ENCODE peak calls at places on chromosomes 4 and X, in nine cellular contexts. One of them, this sample, is unnamed.

GRCh38 chrX:3518870-3519269 is 172.4 kb upstream of the MXRA5 start:
- DNase-seq in fibroblast of lung: peak; percentile 44
- DNase-seq in nephron progenitor cell: no peak
- DNase-seq in right lobe of liver: no peak
- DNase-seq in GM13977: no peak
- DNase-seq in cardiac muscle cell: no peak
- DNase-seq in keratinocyte: no peak
- DNase-seq in neural crest cell: no peak
- DNase-seq in tibial nerve: no peak
- DNase-seq in this sample: no peak

GRCh38 chrX:111402378-111402777 is 9.6 kb downstream of the DCX start:
- DNase-seq in fibroblast of lung: no peak
- DNase-seq in nephron progenitor cell: no peak
- DNase-seq in right lobe of liver: no peak
- DNase-seq in GM13977: no peak
- DNase-seq in cardiac muscle cell: no peak
- DNase-seq in keratinocyte: no peak
- DNase-seq in neural crest cell: no peak
- DNase-seq in tibial nerve: no peak
- DNase-seq in this sample: no peak

GRCh38 chr4:138851626-138852443 is 163.7 kb upstream of the NOCT start:
- DNase-seq in fibroblast of lung: no peak
- DNase-seq in nephron progenitor cell: no peak
- DNase-seq in right lobe of liver: no peak
- DNase-seq in GM13977: no peak
- DNase-seq in cardiac muscle cell: no peak
- DNase-seq in keratinocyte: no peak
- DNase-seq in neural crest cell: no peak
- DNase-seq in tibial nerve: no peak
- DNase-seq in this sample: no peak

GRCh38 chr4:3389186-3389878 is 52.4 kb upstream of the HGFAC start:
- DNase-seq in fibroblast of lung: no peak
- DNase-seq in nephron progenitor cell: no peak
- DNase-seq in right lobe of liver: no peak
- DNase-seq in GM13977: no peak
- DNase-seq in cardiac muscle cell: no peak
- DNase-seq in keratinocyte: no peak
- DNase-seq in neural crest cell: no peak
- DNase-seq in tibial nerve: no peak
- DNase-seq in this sample: no peak

GRCh38 chr4:140116442-140117104 is 37.4 kb downstream of the MAML3 start:
- DNase-seq in fibroblast of lung: no peak
- DNase-seq in nephron progenitor cell: no peak
- DNase-seq in right lobe of liver: no peak
- DNase-seq in GM13977: no peak
- DNase-seq in cardiac muscle cell: no peak
- DNase-seq in keratinocyte: no peak
- DNase-seq in neural crest cell: no peak
- DNase-seq in tibial nerve: no peak
- DNase-seq in this sample: no peak

GRCh38 chr4:88591787-88592599 is at the start of gene HERC3:
- DNase-seq in fibroblast of lung: peak; percentile 82
- DNase-seq in nephron progenitor cell: peak; percentile 93
- DNase-seq in right lobe of liver: peak; percentile 96
- DNase-seq in GM13977: peak; percentile 95
- DNase-seq in cardiac muscle cell: peak; percentile 94
- DNase-seq in keratinocyte: no peak
- DNase-seq in neural crest cell: peak; percentile 81
- DNase-seq in tibial nerve: peak; percentile 84
- DNase-seq in this sample: peak; percentile 70

GRCh38 chrX:3549442-3549875 is 164.0 kb downstream of the PRKX start:
- DNase-seq in fibroblast of lung: no peak
- DNase-seq in nephron progenitor cell: no peak
- DNase-seq in right lobe of liver: no peak
- DNase-seq in GM13977: no peak
- DNase-seq in cardiac muscle cell: no peak
- DNase-seq in keratinocyte: no peak
- DNase-seq in neural crest cell: peak; percentile 15
- DNase-seq in tibial nerve: no peak
- DNase-seq in this sample: no peak

GRCh38 chrX:47687249-47687648 is 28.3 kb upstream of the UXT start:
- DNase-seq in fibroblast of lung: no peak
- DNase-seq in nephron progenitor cell: no peak
- DNase-seq in right lobe of liver: no peak
- DNase-seq in GM13977: no peak
- DNase-seq in cardiac muscle cell: no peak
- DNase-seq in keratinocyte: no peak
- DNase-seq in neural crest cell: no peak
- DNase-seq in tibial nerve: no peak
- DNase-seq in this sample: no peak

GRCh38 chrX:132226169-132226568 is 6.9 kb upstream of the RAP2C start:
- DNase-seq in fibroblast of lung: peak; percentile 38
- DNase-seq in nephron progenitor cell: no peak
- DNase-seq in right lobe of liver: no peak
- DNase-seq in GM13977: no peak
- DNase-seq in cardiac muscle cell: no peak
- DNase-seq in keratinocyte: no peak
- DNase-seq in neural crest cell: no peak
- DNase-seq in tibial nerve: no peak
- DNase-seq in this sample: no peak
- TF ChIP-seq CTCF in fibroblast of lung: peak; percentile 34
- TF ChIP-seq CTCF in nephron progenitor cell: peak; percentile 49
- TF ChIP-seq CTCF in right lobe of liver: peak; percentile 38
- TF ChIP-seq CTCF in GM13977: peak; percentile 50
- TF ChIP-seq CTCF in cardiac muscle cell: peak; percentile 36
- TF ChIP-seq CTCF in keratinocyte: peak; percentile 28
- TF ChIP-seq CTCF in neural crest cell: peak; percentile 75
- TF ChIP-seq CTCF in tibial nerve: no peak
- TF ChIP-seq CTCF in this sample: peak; percentile 31

GRCh38 chr4:121693450-121693849 is 3.3 kb downstream of the ANXA5 start:
- DNase-seq in fibroblast of lung: no peak
- DNase-seq in nephron progenitor cell: no peak
- DNase-seq in right lobe of liver: no peak
- DNase-seq in GM13977: no peak
- DNase-seq in cardiac muscle cell: peak; percentile 1
- DNase-seq in keratinocyte: no peak
- DNase-seq in neural crest cell: no peak
- DNase-seq in tibial nerve: no peak
- DNase-seq in this sample: no peak

GRCh38 chr4:121697626-121698025 is 846 bp upstream of the ANXA5 start:
- DNase-seq in fibroblast of lung: no peak
- DNase-seq in nephron progenitor cell: no peak
- DNase-seq in right lobe of liver: no peak
- DNase-seq in GM13977: no peak
- DNase-seq in cardiac muscle cell: no peak
- DNase-seq in keratinocyte: no peak
- DNase-seq in neural crest cell: no peak
- DNase-seq in tibial nerve: no peak
- DNase-seq in this sample: no peak

GRCh38 chr4:121698119-121698732 is 1.4 kb upstream of the ANXA5 start:
- DNase-seq in fibroblast of lung: peak; percentile 36
- DNase-seq in nephron progenitor cell: no peak
- DNase-seq in right lobe of liver: no peak
- DNase-seq in GM13977: no peak
- DNase-seq in cardiac muscle cell: no peak
- DNase-seq in keratinocyte: no peak
- DNase-seq in neural crest cell: no peak
- DNase-seq in tibial nerve: no peak
- DNase-seq in this sample: no peak

GRCh38 chr4:121696140-121696640 is 590 bp downstream of the ANXA5 start:
- DNase-seq in fibroblast of lung: peak; percentile 87
- DNase-seq in nephron progenitor cell: peak; percentile 45
- DNase-seq in right lobe of liver: peak; percentile 82
- DNase-seq in GM13977: peak; percentile 29
- DNase-seq in cardiac muscle cell: peak; percentile 51
- DNase-seq in keratinocyte: no peak
- DNase-seq in neural crest cell: no peak
- DNase-seq in tibial nerve: peak; percentile 79
- DNase-seq in this sample: no peak

DNA sequence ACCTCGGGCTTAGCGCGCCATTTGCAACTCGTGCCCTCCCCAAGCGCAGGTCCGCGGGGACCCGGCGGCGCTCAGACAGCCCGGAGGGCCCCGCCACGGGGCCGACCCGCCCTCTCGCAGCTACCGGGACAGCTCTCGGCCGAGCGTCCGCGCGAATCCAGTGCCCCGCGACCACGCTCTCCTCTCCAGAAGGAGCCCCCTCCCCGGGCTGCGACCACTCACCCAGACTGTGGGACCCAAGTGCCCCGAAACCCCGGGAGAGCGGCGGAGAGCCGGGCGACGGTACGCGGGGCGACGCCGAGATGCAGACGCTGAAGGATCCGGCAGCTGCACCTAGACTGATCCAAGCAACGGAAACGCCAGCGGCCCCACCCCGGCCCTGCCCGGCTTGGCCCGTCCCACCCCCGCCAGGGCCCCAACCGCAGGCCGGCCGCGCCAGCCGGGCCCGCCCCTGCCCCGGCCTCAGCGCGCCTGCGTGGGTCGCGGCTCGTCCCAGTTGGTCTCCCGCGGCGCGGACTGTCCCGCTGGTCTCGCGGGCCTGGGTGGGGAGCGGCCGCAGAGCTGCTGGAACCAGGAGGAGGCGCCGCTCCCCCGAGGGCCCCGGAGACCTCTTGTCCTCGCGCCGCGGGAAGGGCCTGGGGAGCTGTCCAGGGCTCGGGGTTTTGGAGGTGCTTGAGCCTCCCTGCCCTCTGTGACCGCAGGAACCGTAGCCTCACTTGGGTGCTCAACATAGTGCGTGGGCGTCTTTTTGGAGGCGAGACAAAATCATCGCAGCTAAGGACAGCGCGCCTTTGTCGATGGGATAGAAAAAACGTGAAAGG is at the start of gene ANXA5:
- DNase-seq in fibroblast of lung: peak; percentile 88
- DNase-seq in nephron progenitor cell: peak; percentile 88
- DNase-seq in right lobe of liver: peak; percentile 92
- DNase-seq in GM13977: peak; percentile 88
- DNase-seq in cardiac muscle cell: peak; percentile 90
- DNase-seq in keratinocyte: no peak
- DNase-seq in neural crest cell: peak; percentile 66
- DNase-seq in tibial nerve: peak; percentile 68
- DNase-seq in this sample: no peak
- TF ChIP-seq CTCF in fibroblast of lung: peak; percentile 24
- TF ChIP-seq CTCF in nephron progenitor cell: no peak
- TF ChIP-seq CTCF in right lobe of liver: peak; percentile 32
- TF ChIP-seq CTCF in GM13977: peak; percentile 59
- TF ChIP-seq CTCF in cardiac muscle cell: peak; percentile 39
- TF ChIP-seq CTCF in keratinocyte: no peak
- TF ChIP-seq CTCF in neural crest cell: peak; percentile 50
- TF ChIP-seq CTCF in tibial nerve: peak; percentile 45
- TF ChIP-seq CTCF in this sample: no peak

GRCh38 chr4:76623217-76624060 is 188.4 kb downstream of the SHROOM3 start:
- DNase-seq in fibroblast of lung: no peak
- DNase-seq in nephron progenitor cell: no peak
- DNase-seq in right lobe of liver: no peak
- DNase-seq in GM13977: no peak
- DNase-seq in cardiac muscle cell: no peak
- DNase-seq in keratinocyte: no peak
- DNase-seq in neural crest cell: no peak
- DNase-seq in tibial nerve: no peak
- DNase-seq in this sample: no peak

GRCh38 chr4:76625316-76625715 is 190.3 kb downstream of the SHROOM3 start:
- DNase-seq in fibroblast of lung: no peak
- DNase-seq in nephron progenitor cell: no peak
- DNase-seq in right lobe of liver: no peak
- DNase-seq in GM13977: no peak
- DNase-seq in cardiac muscle cell: no peak
- DNase-seq in keratinocyte: no peak
- DNase-seq in neural crest cell: no peak
- DNase-seq in tibial nerve: no peak
- DNase-seq in this sample: no peak

GRCh38 chr4:76624271-76624681 is 189.2 kb downstream of the SHROOM3 start:
- DNase-seq in fibroblast of lung: peak; percentile 91
- DNase-seq in nephron progenitor cell: no peak
- DNase-seq in right lobe of liver: no peak
- DNase-seq in GM13977: no peak
- DNase-seq in cardiac muscle cell: no peak
- DNase-seq in keratinocyte: no peak
- DNase-seq in neural crest cell: peak; percentile 10
- DNase-seq in tibial nerve: peak; percentile 17
- DNase-seq in this sample: no peak

GRCh38 chr4:76630748-76631147 is 195.7 kb downstream of the SHROOM3 start:
- DNase-seq in fibroblast of lung: no peak
- DNase-seq in nephron progenitor cell: no peak
- DNase-seq in right lobe of liver: no peak
- DNase-seq in GM13977: no peak
- DNase-seq in cardiac muscle cell: no peak
- DNase-seq in keratinocyte: no peak
- DNase-seq in neural crest cell: no peak
- DNase-seq in tibial nerve: no peak
- DNase-seq in this sample: no peak

DNA sequence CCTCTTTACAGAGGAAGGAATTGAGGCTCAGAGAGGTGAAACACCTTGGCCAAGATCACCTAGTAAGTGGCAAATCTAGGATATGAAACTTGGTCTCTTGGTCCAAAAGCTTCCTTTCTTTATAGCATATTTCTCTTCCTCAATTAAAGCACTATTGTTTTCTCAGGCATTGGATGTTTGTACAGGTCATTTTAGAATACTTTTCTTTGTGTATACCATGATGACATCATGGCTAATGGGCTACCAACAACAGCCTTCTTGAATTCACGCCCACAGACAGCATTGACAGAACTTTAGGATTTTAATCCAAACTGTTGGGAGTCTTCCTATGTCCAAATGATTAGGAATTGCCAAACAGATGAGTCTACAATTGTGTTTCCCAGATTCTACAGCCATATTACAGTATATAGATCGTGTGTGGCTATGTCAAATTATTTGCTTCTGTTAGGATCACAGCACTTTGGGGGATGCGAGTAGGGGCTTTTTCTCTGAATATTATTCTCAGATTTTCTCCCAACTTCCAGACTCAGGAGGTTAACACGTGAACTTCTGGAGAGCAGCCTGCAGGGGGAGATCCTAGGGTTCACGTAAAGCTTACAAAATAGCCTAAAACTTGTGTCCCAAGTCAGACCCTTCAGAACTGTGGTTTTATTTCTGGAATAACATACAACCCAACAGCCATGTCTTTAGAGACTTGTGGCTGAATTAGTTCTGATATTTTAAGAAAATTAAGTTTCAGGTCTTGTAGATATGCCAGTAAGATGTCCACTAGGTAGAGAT is 191.8 kb downstream of the SHROOM3 start:
- DNase-seq in fibroblast of lung: peak; percentile 47
- DNase-seq in nephron progenitor cell: no peak
- DNase-seq in right lobe of liver: no peak
- DNase-seq in GM13977: no peak
- DNase-seq in cardiac muscle cell: no peak
- DNase-seq in keratinocyte: no peak
- DNase-seq in neural crest cell: no peak
- DNase-seq in tibial nerve: no peak
- DNase-seq in this sample: no peak
- TF ChIP-seq CTCF in fibroblast of lung: peak; percentile 48
- TF ChIP-seq CTCF in nephron progenitor cell: peak; percentile 16
- TF ChIP-seq CTCF in right lobe of liver: peak; percentile 7
- TF ChIP-seq CTCF in GM13977: peak; percentile 19
- TF ChIP-seq CTCF in cardiac muscle cell: peak; percentile 50
- TF ChIP-seq CTCF in keratinocyte: peak; percentile 36
- TF ChIP-seq CTCF in neural crest cell: peak; percentile 51
- TF ChIP-seq CTCF in tibial nerve: no peak
- TF ChIP-seq CTCF in this sample: peak; percentile 27

GRCh38 chrX:18900401-18900976 is 83.4 kb downstream of the PHKA2 start:
- DNase-seq in fibroblast of lung: no peak
- DNase-seq in nephron progenitor cell: no peak
- DNase-seq in right lobe of liver: no peak
- DNase-seq in GM13977: no peak
- DNase-seq in cardiac muscle cell: no peak
- DNase-seq in keratinocyte: no peak
- DNase-seq in neural crest cell: no peak
- DNase-seq in tibial nerve: no peak
- DNase-seq in this sample: no peak

GRCh38 chrX:18898091-18898490 is 85.8 kb downstream of the PHKA2 start:
- DNase-seq in fibroblast of lung: no peak
- DNase-seq in nephron progenitor cell: no peak
- DNase-seq in right lobe of liver: no peak
- DNase-seq in GM13977: no peak
- DNase-seq in cardiac muscle cell: no peak
- DNase-seq in keratinocyte: no peak
- DNase-seq in neural crest cell: no peak
- DNase-seq in tibial nerve: no peak
- DNase-seq in this sample: no peak

GRCh38 chrX:18898517-18898916 is 85.4 kb downstream of the PHKA2 start:
- DNase-seq in fibroblast of lung: no peak
- DNase-seq in nephron progenitor cell: no peak
- DNase-seq in right lobe of liver: no peak
- DNase-seq in GM13977: no peak
- DNase-seq in cardiac muscle cell: no peak
- DNase-seq in keratinocyte: no peak
- DNase-seq in neural crest cell: no peak
- DNase-seq in tibial nerve: no peak
- DNase-seq in this sample: no peak

GRCh38 chrX:18897611-18898010 is 86.3 kb downstream of the PHKA2 start:
- DNase-seq in fibroblast of lung: no peak
- DNase-seq in nephron progenitor cell: no peak
- DNase-seq in right lobe of liver: no peak
- DNase-seq in GM13977: no peak
- DNase-seq in cardiac muscle cell: no peak
- DNase-seq in keratinocyte: no peak
- DNase-seq in neural crest cell: no peak
- DNase-seq in tibial nerve: no peak
- DNase-seq in this sample: no peak

DNA sequence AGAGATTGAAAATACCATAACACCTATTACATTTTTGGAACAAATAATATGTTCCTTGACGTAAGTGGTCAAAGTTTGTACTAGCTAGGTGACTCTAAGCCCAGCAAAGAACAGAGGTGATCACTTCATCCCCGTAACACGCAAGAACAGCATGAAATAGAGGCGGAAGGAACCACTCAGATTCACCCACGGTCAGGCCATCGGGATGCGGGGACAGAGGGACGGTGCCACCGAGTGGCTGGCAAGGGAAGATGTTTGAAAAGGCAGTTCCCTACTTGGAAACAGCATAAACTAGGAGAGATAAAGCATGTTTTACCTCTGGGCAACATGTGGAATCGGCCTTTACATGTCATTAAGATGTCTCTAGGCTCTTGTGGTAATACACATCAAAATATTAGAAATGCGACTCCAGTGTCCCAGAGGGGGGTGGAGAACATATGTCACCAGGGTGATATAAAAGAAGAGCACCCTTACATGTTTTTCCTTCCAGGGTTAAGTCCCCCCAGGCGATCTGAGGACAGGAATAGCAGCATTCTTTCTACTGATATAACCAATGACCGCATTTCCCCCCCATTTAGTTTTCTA is 84.0 kb downstream of the PHKA2 start:
- DNase-seq in fibroblast of lung: peak; percentile 23
- DNase-seq in nephron progenitor cell: peak; percentile 21
- DNase-seq in right lobe of liver: no peak
- DNase-seq in GM13977: peak; percentile 54
- DNase-seq in cardiac muscle cell: no peak
- DNase-seq in keratinocyte: no peak
- DNase-seq in neural crest cell: no peak
- DNase-seq in tibial nerve: no peak
- DNase-seq in this sample: peak; percentile 42
- TF ChIP-seq CTCF in fibroblast of lung: peak; percentile 34
- TF ChIP-seq CTCF in nephron progenitor cell: peak; percentile 31
- TF ChIP-seq CTCF in right lobe of liver: no peak
- TF ChIP-seq CTCF in GM13977: peak; percentile 46
- TF ChIP-seq CTCF in cardiac muscle cell: peak; percentile 21
- TF ChIP-seq CTCF in keratinocyte: no peak
- TF ChIP-seq CTCF in neural crest cell: peak; percentile 51
- TF ChIP-seq CTCF in tibial nerve: no peak
- TF ChIP-seq CTCF in this sample: peak; percentile 45

This sample was measured in D721Med.